ENCODE peak calls at places on chromosomes 6 and 20, in five cellular contexts. C, Z, U, N and S are unnamed samples.

GRCh38 chr6:111358454-111358853 is 124.6 kb downstream of the REV3L start:
- DNase-seq in C (no peak), Z (no peak), U (no peak), N (no peak), S (no peak)

GRCh38 chr20:25000268-25000801 is 7.8 kb upstream of the APMAP start:
- DNase-seq in C (no peak), Z (peak), U (peak), N (peak), S (peak)

GRCh38 chr6:120874422-120874821 is 459.9 kb downstream of the TBC1D32 start:
- DNase-seq in C (no peak), Z (no peak), U (no peak), N (no peak), S (no peak)

GRCh38 chr20:25285091-25285647 is 37.3 kb downstream of the PYGB start:
- DNase-seq in C (no peak), Z (no peak), U (peak), N (peak), S (no peak)

GRCh38 chr6:39377530-39377929 is 55.0 kb upstream of the KCNK16 start:
- DNase-seq in C (peak), Z (peak), U (peak), N (peak), S (peak)

GRCh38 chr20:47699804-47700203 is 85.5 kb downstream of the SULF2 start:
- DNase-seq in C (no peak), Z (no peak), U (no peak), N (no peak), S (no peak)

GRCh38 chr6:163709693-163710092 is 295.2 kb downstream of the QKI start:
- DNase-seq in C (no peak), Z (no peak), U (no peak), N (peak), S (no peak)

GRCh38 chr6:46005254-46005653 is 10.4 kb downstream of the CLIC5 start:
- DNase-seq in C (no peak), Z (no peak), U (no peak), N (no peak), S (no peak)

GRCh38 chr6:108348655-108349349 is 53.9 kb downstream of the AFG1L start:
- DNase-seq in C (no peak), Z (no peak), U (no peak), N (no peak), S (no peak)

GRCh38 chr6:86963352-86963751 is 26.0 kb downstream of the HTR1E start:
- DNase-seq in C (no peak), Z (no peak), U (no peak), N (no peak), S (no peak)

GRCh38 chr20:621115-621756 is 11.1 kb upstream of the TCF15 start:
- DNase-seq in C (no peak), Z (no peak), U (no peak), N (no peak), S (no peak)

GRCh38 chr20:50379049-50379990 is 130.9 kb upstream of the PTPN1 start:
- DNase-seq in C (no peak), Z (peak), U (peak), N (peak), S (peak)

GRCh38 chr6:1481326-1481725 is 92.0 kb downstream of the FOXF2 start:
- DNase-seq in C (no peak), Z (no peak), U (no peak), N (no peak), S (no peak)

GRCh38 chr6:106512048-106512957 is 117.0 kb downstream of the RTN4IP1 start:
- DNase-seq in C (peak), Z (peak), U (peak), N (peak), S (peak)

GRCh38 chr6:34391023-34391485 is 1.4 kb downstream of the NUDT3 start:
- DNase-seq in C (no peak), Z (peak), U (peak), N (peak), S (peak)

GRCh38 chr6:144460224-144461095 is 175.3 kb downstream of the UTRN start:
- DNase-seq in C (no peak), Z (no peak), U (no peak), N (no peak), S (no peak)

GRCh38 chr6:144955853-144956252 is 670.7 kb downstream of the UTRN start:
- DNase-seq in C (no peak), Z (no peak), U (no peak), N (no peak), S (no peak)

GRCh38 chr20:15515706-15516105 is 1057.5 kb downstream of the KIF16B start:
- DNase-seq in C (no peak), Z (no peak), U (no peak), N (no peak), S (no peak)

GRCh38 chr6:145669627-145670034 is 65.7 kb downstream of the EPM2A start:
- DNase-seq in C (no peak), Z (no peak), U (no peak), N (no peak), S (no peak)

GRCh38 chr6:85291326-85291725 is 158.6 kb upstream of the NT5E start:
- DNase-seq in C (no peak), Z (no peak), U (no peak), N (no peak), S (no peak)

GRCh38 chr20:37114012-37114411 is 18.2 kb upstream of the RBL1 start:
- DNase-seq in C (no peak), Z (no peak), U (no peak), N (no peak), S (no peak)

GRCh38 chr20:37123441-37123840 is 27.6 kb upstream of the RBL1 start:
- DNase-seq in C (no peak), Z (no peak), U (no peak), N (no peak), S (no peak)

GRCh38 chr20:37120497-37120896 is 24.7 kb upstream of the RBL1 start:
- DNase-seq in C (no peak), Z (no peak), U (no peak), N (no peak), S (no peak)

DNA sequence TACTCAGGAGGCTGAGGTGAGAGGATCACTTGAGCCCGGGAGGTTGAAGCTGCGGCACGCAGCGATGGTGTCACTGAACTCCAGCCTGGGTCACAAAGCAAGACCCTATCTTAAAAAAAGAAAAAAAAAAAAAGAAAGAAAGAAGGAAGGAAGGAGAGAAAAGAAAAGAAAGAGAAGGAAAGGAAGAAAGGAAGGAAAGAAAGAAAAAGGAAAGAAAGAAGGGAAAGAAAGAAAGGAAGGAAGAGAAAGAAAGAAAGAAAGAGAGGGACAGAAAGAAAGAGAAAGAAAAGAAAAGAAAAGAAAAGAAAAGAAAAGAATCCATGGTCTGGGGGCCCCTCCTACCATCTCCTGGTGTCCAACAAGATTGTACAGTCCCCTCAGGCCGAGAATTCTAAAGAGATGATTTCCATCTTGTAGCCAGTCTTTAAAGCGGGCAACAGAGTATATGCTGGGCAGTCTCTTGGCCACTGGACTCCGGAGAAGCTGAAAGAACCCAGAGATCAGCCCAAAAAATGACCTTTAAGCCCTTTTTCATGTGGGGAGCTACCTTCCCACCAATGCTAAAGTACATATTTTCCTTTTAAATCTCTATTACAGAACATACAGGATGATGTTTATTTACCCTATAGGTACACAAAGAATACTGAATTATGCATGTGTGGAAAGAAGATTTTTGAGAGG is 23.7 kb upstream of the RBL1 start:
- DNase-seq in C (no peak), Z (no peak), U (no peak), N (no peak), S (no peak)
- TF ChIP-seq CTCF in C (no peak), Z (no peak), U (no peak), N (no peak), S (no peak)

GRCh38 chr6:42879372-42880239 is at the start of gene RPL7L1:
- DNase-seq in C (peak), Z (peak), U (peak), N (peak), S (peak)
- TF ChIP-seq CTCF in C (no peak), Z (no peak), U (peak), N (no peak), S (no peak)

GRCh38 chr6:29696147-29697129 is 15.5 kb upstream of the ZFP57 start:
- DNase-seq in C (peak), Z (peak), U (no peak), N (peak), S (peak)
- TF ChIP-seq CTCF in C (no peak), Z (peak), U (no peak), N (peak), S (peak)

GRCh38 chr6:12761376-12762115 is 45.0 kb downstream of the PHACTR1 start:
- DNase-seq in C (no peak), Z (no peak), U (no peak), N (no peak), S (no peak)

GRCh38 chr6:12766365-12766764 is 49.8 kb downstream of the PHACTR1 start:
- DNase-seq in C (no peak), Z (no peak), U (no peak), N (no peak), S (no peak)

GRCh38 chr6:12760911-12761310 is 44.3 kb downstream of the PHACTR1 start:
- DNase-seq in C (no peak), Z (no peak), U (no peak), N (no peak), S (no peak)
- TF ChIP-seq CTCF in C (no peak), Z (no peak), U (no peak), N (no peak), S (no peak)

DNA sequence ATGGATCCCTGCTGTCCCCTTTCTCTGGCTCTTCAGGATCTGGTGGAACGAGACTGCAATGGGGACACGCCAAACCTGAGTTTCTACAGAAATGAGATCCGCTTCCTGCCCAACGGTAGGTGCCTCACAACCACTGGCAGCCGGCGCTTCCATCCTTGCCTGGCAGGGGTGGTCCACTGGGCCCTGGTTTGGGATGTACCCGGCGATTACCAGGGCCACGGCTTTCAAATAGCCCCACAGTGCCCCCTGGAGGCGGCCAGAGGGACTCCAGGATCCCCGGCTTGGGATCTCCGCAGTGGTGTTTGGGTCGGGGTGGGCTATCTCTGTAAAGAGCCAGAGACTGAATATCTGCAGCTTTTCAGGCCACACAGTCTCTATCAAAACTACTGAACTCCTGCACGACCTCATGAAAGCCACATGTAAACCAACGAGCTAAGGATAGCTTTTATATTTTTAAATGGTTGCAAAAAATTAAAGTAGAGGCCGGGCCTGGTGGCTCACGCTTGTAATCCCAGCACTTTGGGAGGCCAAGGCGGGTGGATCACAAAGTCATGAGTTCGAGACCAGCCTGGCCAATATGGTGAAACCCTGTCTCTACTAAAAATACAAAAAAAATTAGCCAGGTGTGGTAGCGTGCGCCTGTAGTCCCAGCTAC is 3.7 kb downstream of the OGFR start:
- DNase-seq in C (peak), Z (peak), U (peak), N (peak), S (peak)
- TF ChIP-seq CTCF in C (peak), Z (peak), U (peak), N (peak), S (peak)

DNA sequence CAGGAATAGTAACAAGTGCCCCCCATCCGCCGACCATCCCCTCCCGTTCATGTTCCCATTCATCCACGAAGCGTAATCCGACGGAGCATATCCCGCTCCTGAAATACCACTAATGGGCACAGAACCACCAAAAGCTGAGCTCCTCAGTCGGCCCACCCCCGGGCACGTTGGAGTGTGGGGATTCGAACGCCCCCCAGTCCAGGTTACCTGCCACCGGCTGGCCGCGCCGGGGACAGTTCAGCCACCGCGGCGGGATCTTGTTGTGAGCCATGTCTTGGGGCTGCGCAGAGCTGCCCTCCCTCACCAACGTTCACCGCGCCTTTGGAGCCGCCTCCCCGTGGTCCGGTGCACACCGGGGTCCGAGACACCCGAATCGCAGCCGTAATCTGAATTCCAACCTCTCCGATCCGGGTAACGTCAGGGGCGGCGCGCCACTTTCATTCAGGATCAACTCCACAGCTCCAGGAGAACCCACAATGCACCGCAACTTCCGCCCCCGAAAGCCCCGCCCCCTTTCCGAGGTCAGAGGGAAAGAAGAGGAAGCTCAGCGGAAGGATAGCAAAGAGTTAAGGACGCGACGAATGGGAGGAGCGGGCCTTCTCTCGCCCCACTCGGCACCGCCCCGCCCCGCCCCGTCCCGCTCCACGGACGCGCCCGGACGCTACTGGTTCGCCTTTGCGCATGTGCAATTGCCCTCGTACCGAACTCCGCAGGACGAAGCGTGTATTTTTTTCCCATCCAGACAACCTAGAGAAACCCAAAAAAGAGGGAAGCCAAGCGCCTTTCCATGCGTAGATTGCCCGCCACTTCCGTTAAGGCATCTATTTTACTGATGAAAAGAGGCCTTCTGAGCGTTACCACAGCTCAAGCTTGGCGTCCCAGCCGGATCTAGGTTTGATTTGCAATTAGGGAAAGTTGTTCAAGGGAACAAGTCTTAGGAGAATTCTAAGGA is at the start of gene RNGTT:
- DNase-seq in C (peak), Z (peak), U (peak), N (peak), S (peak)
- TF ChIP-seq CTCF in C (no peak), Z (no peak), U (no peak), N (no peak), S (no peak)

DNA sequence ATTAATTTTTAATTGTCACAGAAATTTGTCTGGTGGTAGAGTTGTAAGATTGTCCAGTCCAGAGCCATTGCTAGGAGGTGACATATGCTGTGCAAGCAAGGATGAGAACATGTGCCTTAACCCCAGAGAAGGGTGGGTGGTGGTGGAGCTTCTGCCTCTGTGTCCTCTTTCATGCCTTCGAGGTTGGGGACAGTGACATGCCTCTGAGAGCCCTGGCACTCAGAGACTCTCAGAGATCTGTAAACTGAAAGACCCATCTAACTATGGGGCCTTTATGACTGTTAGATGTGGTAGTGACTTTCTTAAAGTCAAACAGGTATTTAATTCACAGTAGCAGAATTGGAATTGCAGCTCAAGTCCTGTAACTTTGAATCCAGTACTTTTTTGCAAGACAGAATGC is 132.4 kb downstream of the JARID2 start:
- DNase-seq in C (no peak), Z (no peak), U (no peak), N (no peak), S (no peak)
- TF ChIP-seq CTCF in C (no peak), Z (no peak), U (no peak), N (no peak), S (no peak)

GRCh38 chr6:127550403-127550802 is 26.6 kb upstream of the C6orf58 start:
- DNase-seq in C (no peak), Z (no peak), U (no peak), N (no peak), S (no peak)

GRCh38 chr6:127554435-127555006 is 22.5 kb upstream of the C6orf58 start:
- DNase-seq in C (peak), Z (peak), U (no peak), N (no peak), S (peak)
- TF ChIP-seq CTCF in C (peak), Z (peak), U (no peak), N (no peak), S (no peak)